ENCODE peak calls at places on chromosomes 16 and 17, in five cellular contexts. N, L, V, A and B are unnamed samples.

GRCh38 chr17:79258843-79259242 is 184.2 kb downstream of the ENGASE start:
- DNase-seq in V (no peak), L (no peak), N (no peak), A (no peak), B (no peak)

GRCh38 chr16:3058173-3059030 is 7.0 kb upstream of the IL32 start:
- DNase-seq in L (peak), A (peak), V (no peak), N (peak), B (peak)

GRCh38 chr17:79788989-79789942 is 7.6 kb downstream of the CBX8 start:
- DNase-seq in N (no peak), L (no peak), A (no peak), V (no peak), B (peak)

GRCh38 chr17:78641243-78641642 is 64.0 kb upstream of the DNAH17 start:
- DNase-seq in A (no peak), V (no peak), L (no peak), N (no peak), B (no peak)

GRCh38 chr17:78497115-78497540 is 80.1 kb downstream of the DNAH17 start:
- DNase-seq in N (peak), L (peak), V (peak), A (peak), B (peak)

GRCh38 chr17:61070649-61071048 is 329.0 kb upstream of the TBX2 start:
- DNase-seq in L (no peak), N (no peak), V (no peak), A (no peak), B (no peak)

GRCh38 chr17:61455754-61456681 is 3.8 kb downstream of the TBX4 start:
- DNase-seq in A (no peak), V (no peak), N (peak), L (no peak), B (no peak)

GRCh38 chr16:67922740-67923139 is 8.9 kb downstream of the CTRL start:
- DNase-seq in A (no peak), N (no peak), L (no peak), V (no peak), B (no peak)

GRCh38 chr16:15049581-15050180 is 6.2 kb downstream of the NTAN1 start:
- DNase-seq in N (no peak), L (no peak), V (no peak), A (no peak), B (no peak)

GRCh38 chr17:81004336-81005015 is 12.8 kb downstream of the CHMP6 start:
- DNase-seq in L (no peak), N (no peak), V (no peak), A (no peak), B (no peak)

GRCh38 chr17:43341705-43342600 is 56.8 kb upstream of the ARL4D start:
- DNase-seq in L (no peak), A (peak), V (no peak), N (no peak), B (no peak)

GRCh38 chr17:7213895-7214299 is 5.7 kb downstream of the DLG4 start:
- DNase-seq in V (peak), A (peak), L (peak), N (no peak), B (peak)

GRCh38 chr16:17469011-17469741 is 1.6 kb downstream of the XYLT1 start:
- DNase-seq in V (no peak), L (no peak), A (no peak), N (peak), B (no peak)

GRCh38 chr17:12041316-12041715 is 20.6 kb downstream of the MAP2K4 start:
- DNase-seq in V (no peak), A (peak), N (no peak), L (peak), B (peak)

GRCh38 chr17:7842380-7842949 is 8.4 kb downstream of the KDM6B start:
- DNase-seq in L (peak), V (no peak), N (peak), A (peak), B (peak)

GRCh38 chr16:80803341-80804060 is 897 bp downstream of the CDYL2 start:
- DNase-seq in L (no peak), N (peak), V (no peak), A (peak), B (peak)

GRCh38 chr17:79721993-79722671 is 8.6 kb upstream of the ENPP7 start:
- DNase-seq in V (no peak), L (peak), N (no peak), A (peak), B (peak)

GRCh38 chr17:39144414-39144813 is 7.0 kb downstream of the PLXDC1 start:
- DNase-seq in V (peak), L (no peak), N (peak), A (peak), B (no peak)

GRCh38 chr17:72614476-72614870 is 478.0 kb downstream of the SLC39A11 start:
- DNase-seq in N (no peak), V (no peak), A (peak), L (peak), B (no peak)

GRCh38 chr17:7916799-7917198 is 710 bp upstream of the RNF227 start:
- DNase-seq in L (no peak), N (no peak), V (no peak), A (no peak), B (no peak)

GRCh38 chr16:22296225-22297113 is 740 bp upstream of the POLR3E start:
- DNase-seq in V (no peak), L (no peak), A (no peak), N (no peak), B (peak)

GRCh38 chr16:66937725-66938337 is 2.5 kb downstream of the CES2 start:
- DNase-seq in N (no peak), L (no peak), V (no peak), A (no peak), B (no peak)

GRCh38 chr16:69310479-69311114 is 553 bp upstream of the VPS4A start:
- DNase-seq in L (no peak), A (no peak), N (peak), V (no peak), B (no peak)

GRCh38 chr16:70294385-70295029 is 4.5 kb upstream of the DDX19B start:
- DNase-seq in A (no peak), L (no peak), V (no peak), N (no peak), B (no peak)

GRCh38 chr17:9414471-9414870 is 161.1 kb downstream of the STX8 start:
- DNase-seq in V (no peak), L (no peak), N (peak), A (no peak), B (no peak)

GRCh38 chr17:65547253-65547670 is 14.2 kb downstream of the AXIN2 start:
- DNase-seq in N (peak), L (peak), V (no peak), A (no peak), B (no peak)

GRCh38 chr16:66619036-66619435 is 14.5 kb downstream of the CMTM3 start:
- DNase-seq in V (no peak), L (no peak), A (no peak), N (no peak), B (no peak)

GRCh38 chr17:77899494-77899893 is 59.0 kb upstream of the TNRC6C start:
- DNase-seq in N (peak), L (no peak), V (no peak), A (no peak), B (no peak)

GRCh38 chr17:35241520-35241919 is 1.4 kb upstream of the SLFN5 start:
- DNase-seq in A (no peak), L (no peak), N (peak), V (no peak), B (no peak)

GRCh38 chr17:36027776-36028175 is 10.0 kb upstream of the CCL23 start:
- DNase-seq in V (no peak), N (no peak), L (no peak), A (no peak), B (no peak)

GRCh38 chr17:82237746-82238561 is 9.1 kb downstream of the SLC16A3 start:
- DNase-seq in V (no peak), L (no peak), A (no peak), N (no peak), B (peak)
- H3K4me3 ChIP-seq in V (no peak), L (no peak), A (no peak), N (peak), B (peak)

DNA sequence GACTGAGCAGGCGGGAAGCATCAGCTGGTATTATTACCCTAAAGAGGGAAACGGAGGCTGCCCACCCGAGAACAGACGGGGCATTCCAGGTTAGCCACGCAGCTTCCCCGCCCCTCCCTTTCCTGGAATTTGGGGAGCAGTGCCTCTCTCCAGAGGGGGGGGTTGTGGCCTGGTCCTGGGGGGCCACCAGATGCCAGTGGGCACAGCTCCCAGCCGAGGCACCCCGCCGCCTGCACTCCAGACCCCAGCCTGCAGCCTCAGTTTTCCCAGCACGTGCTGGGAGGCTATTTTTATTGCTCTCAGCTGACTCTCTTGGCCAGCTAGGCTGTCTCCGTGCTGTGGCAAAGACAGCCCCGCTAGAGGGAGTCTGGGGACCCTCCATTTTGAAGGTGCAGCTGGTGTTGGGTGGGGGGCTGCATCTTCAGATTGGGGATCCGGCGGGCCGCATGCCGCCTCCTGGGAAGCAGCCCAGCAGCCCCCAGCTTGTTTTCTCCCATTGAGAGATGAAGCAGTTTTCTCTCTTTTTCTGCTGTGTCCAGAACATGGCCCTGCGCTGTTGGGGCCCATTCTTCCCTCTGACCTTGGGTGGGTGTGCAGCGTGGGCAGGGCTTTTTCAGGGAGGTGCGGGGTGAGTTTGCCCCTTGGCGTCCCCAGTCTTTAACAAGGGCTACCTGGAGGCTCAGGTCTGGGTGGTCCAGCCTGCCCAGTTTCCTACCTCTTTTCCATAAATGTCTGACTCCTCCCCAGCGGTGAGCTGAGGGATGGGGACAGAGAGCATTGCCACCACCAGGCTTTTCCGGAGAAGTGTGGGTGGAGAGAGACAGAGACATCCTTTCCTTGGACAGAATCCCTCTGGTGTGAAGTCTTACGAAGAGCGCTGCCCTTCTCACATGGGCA is 62.5 kb upstream of the GSE1 start:
- DNase-seq in A (no peak), V (no peak), L (no peak), N (no peak), B (no peak)
- TF ChIP-seq CTCF in A (no peak), V (no peak), L (no peak), N (no peak), B (no peak)

DNA sequence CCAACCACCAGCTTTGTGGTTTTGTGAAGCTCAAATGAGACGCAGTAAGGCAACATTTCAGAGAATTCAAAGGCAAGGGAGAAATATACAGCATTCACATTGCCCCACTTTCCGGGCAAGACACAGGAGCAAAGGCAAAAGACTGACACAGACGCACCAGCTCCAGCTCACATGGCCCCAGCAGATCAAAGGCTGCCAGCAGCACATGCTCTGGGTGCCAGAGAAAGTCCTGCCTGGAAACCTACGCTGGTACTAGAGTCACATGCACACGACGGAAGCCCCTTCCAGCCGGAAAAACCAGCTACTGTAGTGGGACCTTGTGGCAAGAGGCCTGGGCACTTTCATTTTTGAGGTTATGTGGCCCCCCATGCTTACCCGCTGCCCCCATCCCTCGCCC is 50.1 kb downstream of the GTF3C1 start:
- DNase-seq in A (no peak), V (no peak), N (no peak), L (no peak), B (no peak)
- H3K4me3 ChIP-seq in A (no peak), V (no peak), N (no peak), L (no peak), B (no peak)

DNA sequence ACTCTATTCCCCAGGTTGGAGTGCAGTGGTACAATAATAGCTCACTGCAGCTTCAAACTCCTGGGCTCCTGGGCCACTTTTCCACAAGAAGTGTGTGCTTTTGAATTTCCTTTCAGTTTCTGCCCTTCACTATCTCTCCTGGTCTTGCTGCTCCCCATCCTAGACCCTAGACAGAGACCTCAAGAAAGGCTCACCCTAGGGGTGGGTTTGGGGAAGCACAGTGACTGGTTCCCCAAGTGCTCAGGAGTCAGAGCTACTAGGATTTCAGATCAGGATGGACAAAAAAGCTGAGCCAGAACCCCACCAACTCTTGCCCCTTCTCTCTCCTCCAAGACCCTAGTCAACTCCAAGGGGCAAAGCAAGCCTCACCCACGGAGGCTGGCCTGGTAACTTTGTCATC is 1.6 kb upstream of the SEBOX start:
- DNase-seq in L (peak), A (no peak), N (no peak), V (no peak), B (no peak)
- TF ChIP-seq CTCF in L (peak), A (no peak), N (no peak), V (no peak), B (no peak)

GRCh38 chr17:17810374-17811248 is 26.2 kb downstream of the SREBF1 start:
- DNase-seq in N (no peak), A (no peak), V (no peak), L (peak), B (peak)
- H3K4me3 ChIP-seq in N (peak), A (no peak), V (no peak), L (no peak), B (no peak)

DNA sequence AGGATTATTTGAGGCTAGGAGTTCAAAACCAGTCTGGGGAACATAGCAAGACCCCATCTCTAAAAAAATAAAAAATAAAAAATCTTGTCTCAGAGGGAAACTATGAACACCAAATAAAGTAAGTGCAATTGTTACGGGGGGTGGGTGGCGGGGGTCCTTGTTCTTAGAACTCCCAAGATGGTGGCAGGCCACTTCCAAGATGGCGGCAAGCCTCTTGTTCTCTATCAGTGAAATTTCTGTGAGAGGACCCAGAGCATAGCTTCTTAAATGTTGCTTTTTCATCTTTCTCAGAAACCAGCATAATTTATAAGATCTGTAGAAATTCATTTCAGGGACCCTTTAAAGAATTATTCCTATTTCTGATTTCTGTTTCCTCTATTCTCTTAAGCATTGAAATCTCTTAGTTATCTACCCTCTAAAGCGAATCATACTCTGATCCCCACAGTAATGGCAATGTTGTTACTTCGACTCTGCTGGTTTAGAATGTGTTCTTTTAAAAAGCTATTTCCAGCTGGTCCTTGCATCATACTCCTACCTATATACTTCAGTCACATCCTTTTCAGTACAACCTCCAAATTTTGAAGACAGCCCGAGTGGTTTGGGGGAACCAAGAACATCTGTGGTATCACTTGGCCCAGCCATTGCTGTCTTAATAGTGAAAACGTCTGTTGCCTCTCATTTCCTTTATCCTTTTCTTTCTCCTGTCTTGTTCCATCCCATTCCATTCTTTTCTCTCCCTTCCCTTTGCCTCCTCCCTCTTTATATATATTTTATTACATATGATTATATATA is 16.2 kb downstream of the RSPRY1 start:
- DNase-seq in N (no peak), V (no peak), L (no peak), A (no peak), B (no peak)
- TF ChIP-seq CTCF in N (no peak), V (no peak), L (no peak), A (no peak), B (no peak)

GRCh38 chr16:88650749-88651275 is at the start of gene CYBA:
- DNase-seq in N (peak), L (peak), V (peak), A (no peak), B (peak)

GRCh38 chr16:88651989-88652762 is 1.3 kb upstream of the CYBA start:
- DNase-seq in A (no peak), N (no peak), V (no peak), L (no peak), B (no peak)

GRCh38 chr16:88652763-88653065 is 1.9 kb upstream of the CYBA start:
- DNase-seq in L (no peak), N (no peak), V (no peak), A (no peak), B (no peak)

GRCh38 chr16:88649924-88650748 is 717 bp downstream of the CYBA start:
- DNase-seq in N (peak), A (no peak), V (no peak), L (no peak), B (no peak)

DNA sequence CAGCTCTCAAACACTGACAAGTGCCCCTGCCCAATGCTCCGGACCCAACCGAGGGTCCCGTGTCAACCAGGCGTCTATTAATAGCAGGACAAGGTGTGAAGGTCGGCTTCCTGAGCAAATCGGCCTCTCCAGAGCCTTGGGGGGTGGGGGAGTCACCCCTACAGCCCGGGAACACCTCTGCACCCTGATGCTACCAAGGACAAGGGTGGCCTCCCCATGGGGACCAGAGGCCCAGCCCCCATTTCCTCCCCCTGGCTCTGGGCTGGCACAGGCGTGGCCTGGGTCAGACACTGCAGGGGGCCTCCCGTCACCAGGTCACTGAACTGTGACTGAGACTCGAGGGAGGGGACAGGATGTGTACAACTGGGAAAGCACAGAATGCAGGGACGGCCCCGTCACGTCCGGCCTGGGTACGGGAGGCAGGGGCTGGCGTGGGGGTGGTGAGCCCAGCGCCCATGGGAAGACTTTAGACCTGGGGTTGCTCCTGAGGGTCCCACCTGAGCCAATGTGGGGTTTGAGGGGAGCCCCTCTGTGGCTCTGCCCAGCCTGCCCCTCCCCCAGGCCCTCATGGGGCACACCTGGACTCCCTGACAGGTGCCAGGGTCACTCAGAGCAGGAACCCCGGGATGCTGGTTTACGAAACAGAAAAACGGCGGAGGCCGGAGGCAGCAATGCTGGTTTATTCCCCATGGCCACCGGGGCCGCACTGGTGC is 579 bp upstream of the CYBA start:
- DNase-seq in N (peak), L (peak), A (no peak), V (peak), B (no peak)
- H3K4me3 ChIP-seq in N (peak), L (peak), A (no peak), V (peak), B (peak)

GRCh38 chr16:4813251-4814003 is 11.0 kb upstream of the ROGDI start:
- DNase-seq in L (no peak), A (no peak), V (no peak), N (no peak), B (no peak)
- TF ChIP-seq CTCF in L (no peak), A (no peak), V (no peak), N (no peak), B (no peak)